ENCODE peak calls at places on chromosomes 4 and X, in five cellular contexts. J is kidney, F is AG04450, H is H9, P is GM23338. O is an unnamed sample.

GRCh38 chr4:95472538-95472937 is 76.2 kb downstream of the UNC5C start:
- DNase-seq in H (no peak), P (no peak), F (no peak), J (no peak), O (no peak)

GRCh38 chr4:2257361-2258001 is 4.4 kb downstream of the MXD4 start:
- DNase-seq in F (no peak), P (no peak), H (no peak), J (peak; percentile 72), O (no peak)

GRCh38 chrX:47380268-47380667 is 9.9 kb downstream of the ZNF157 start:
- DNase-seq in J (no peak), H (no peak), F (no peak), P (no peak), O (no peak)

GRCh38 chrX:24988314-24988713 is 27.5 kb downstream of the ARX start:
- DNase-seq in F (no peak), H (no peak), J (no peak), P (no peak), O (no peak)

GRCh38 chr4:163380703-163381102 is 37.0 kb downstream of the NPY5R start:
- DNase-seq in P (no peak), H (no peak), J (no peak), F (no peak), O (no peak)

GRCh38 chr4:24637173-24637572 is 52.8 kb upstream of the DHX15 start:
- DNase-seq in H (no peak), J (no peak), P (no peak), F (no peak), O (no peak)

GRCh38 chr4:128558896-128559669 is 250.4 kb upstream of the JADE1 start:
- DNase-seq in P (no peak), F (no peak), H (no peak), J (no peak), O (peak; percentile 26)

GRCh38 chrX:150060406-150060805 is 122.1 kb upstream of the EOLA2 start:
- DNase-seq in H (no peak), P (no peak), F (no peak), J (no peak), O (peak; percentile 64)

GRCh38 chr4:8218371-8219050 is 19.4 kb downstream of the SH3TC1 start:
- DNase-seq in J (peak; percentile 73), F (no peak), H (no peak), P (no peak), O (no peak)

GRCh38 chrX:1657367-1658082 is 42.7 kb downstream of the ASMT start:
- DNase-seq in F (no peak), H (no peak), P (no peak), J (no peak), O (peak; percentile 8)

GRCh38 chr4:53863731-53864130 is 200.7 kb downstream of the CHIC2 start:
- DNase-seq in J (no peak), P (no peak), F (no peak), H (no peak), O (no peak)

GRCh38 chrX:153812220-153812619 is 17.8 kb downstream of the SSR4 start:
- DNase-seq in P (no peak), J (no peak), H (no peak), F (no peak), O (no peak)

GRCh38 chr4:55378617-55379467 is 16.9 kb upstream of the TMEM165 start:
- DNase-seq in H (no peak), J (no peak), P (no peak), F (no peak), O (peak; percentile 81)

GRCh38 chr4:108118505-108118904 is 50.2 kb downstream of the LEF1 start:
- DNase-seq in F (no peak), H (no peak), J (no peak), P (no peak), O (no peak)

GRCh38 chr4:2348786-2349185 is 69.7 kb downstream of the ZFYVE28 start:
- DNase-seq in F (no peak), P (no peak), J (no peak), H (no peak), O (no peak)

GRCh38 chr4:147056951-147057630 is 111.4 kb upstream of the TTC29 start:
- DNase-seq in P (no peak), H (no peak), F (no peak), J (no peak), O (peak; percentile 24)

GRCh38 chr4:72558655-72559054 is 10.4 kb downstream of the ADAMTS3 start:
- DNase-seq in P (no peak), H (no peak), F (no peak), J (no peak), O (no peak)

GRCh38 chr4:92305148-92305877 is 1.5 kb downstream of the GRID2 start:
- DNase-seq in J (peak; percentile 78), F (no peak), H (peak; percentile 96), P (peak; percentile 95), O (no peak)

GRCh38 chr4:30719363-30720020 is 677 bp upstream of the PCDH7 start:
- DNase-seq in H (peak; percentile 69), P (peak; percentile 83), F (no peak), J (peak; percentile 80), O (peak; percentile 29)

GRCh38 chr4:122758033-122758432 is 25.5 kb downstream of the BBS12 start:
- DNase-seq in F (no peak), P (peak; percentile 75), J (no peak), H (no peak), O (peak; percentile 51)

GRCh38 chr4:145843148-145843547 is 95.5 kb downstream of the ZNF827 start:
- DNase-seq in F (peak; percentile 36), P (no peak), H (no peak), J (no peak), O (peak; percentile 79)

GRCh38 chr4:24849662-24850280 is 54.4 kb downstream of the SOD3 start:
- DNase-seq in P (no peak), F (no peak), J (no peak), H (no peak), O (peak; percentile 30)

GRCh38 chrX:124719060-124719459 is 372.7 kb downstream of the SH2D1A start:
- DNase-seq in H (no peak), F (no peak), P (no peak), J (no peak), O (no peak)

GRCh38 chr4:74675673-74676279 is 118.5 kb downstream of the BTC start:
- DNase-seq in J (no peak), F (peak; percentile 38), H (no peak), P (peak; percentile 72), O (peak; percentile 65)

GRCh38 chrX:113929004-113929403 is 654.9 kb upstream of the HTR2C start:
- DNase-seq in J (no peak), F (no peak), H (peak; percentile 89), P (peak; percentile 83), O (no peak)

GRCh38 chr4:106369456-106370060 is 980 bp upstream of the GIMD1 start:
- DNase-seq in J (no peak), F (peak; percentile 61), P (peak; percentile 83), H (peak; percentile 38), O (peak; percentile 69)

GRCh38 chrX:116318672-116319071 is 117.7 kb upstream of the SLC6A14 start:
- DNase-seq in P (no peak), F (no peak), H (no peak), J (no peak), O (no peak)

GRCh38 chr4:75736862-75737261 is 12.5 kb downstream of the USO1 start:
- DNase-seq in F (no peak), P (no peak), H (no peak), J (no peak), O (no peak)

GRCh38 chr4:126451237-126451885 is 1136.6 kb downstream of the FAT4 start:
- DNase-seq in J (no peak), F (peak; percentile 20), H (no peak), P (no peak), O (peak; percentile 55)

GRCh38 chrX:151488677-151489076 is 74.8 kb upstream of the PASD1 start:
- DNase-seq in J (no peak), H (peak; percentile 39), F (no peak), P (peak; percentile 43), O (no peak)
- TF ChIP-seq CTCF in J (no peak), H (peak; percentile 59), F (no peak), P (peak; percentile 52), O (no peak)

DNA sequence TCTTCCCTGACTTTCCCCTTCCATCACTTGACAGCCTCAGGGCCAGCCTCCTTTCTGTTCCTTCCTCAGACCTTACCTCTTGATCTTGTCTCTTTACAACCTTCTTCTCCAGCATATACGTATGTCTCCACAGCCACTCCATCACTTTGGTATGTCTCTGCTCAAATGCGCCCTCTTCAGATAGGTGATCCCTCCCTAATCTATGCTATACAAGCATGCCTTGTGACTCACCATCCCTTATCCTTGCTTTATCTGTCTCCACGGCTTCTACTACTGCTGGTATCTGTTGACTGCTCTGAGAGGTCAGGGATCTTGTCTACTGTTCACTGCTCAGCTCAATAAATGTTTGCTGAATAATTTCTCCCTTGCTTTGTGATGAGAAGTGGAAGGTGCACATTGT is 9.0 kb downstream of the ARAP2 start:
- DNase-seq in J (no peak), H (peak; percentile 53), F (no peak), P (peak; percentile 52), O (no peak)
- TF ChIP-seq CTCF in J (no peak), H (peak; percentile 48), F (no peak), P (peak; percentile 28), O (no peak)

DNA sequence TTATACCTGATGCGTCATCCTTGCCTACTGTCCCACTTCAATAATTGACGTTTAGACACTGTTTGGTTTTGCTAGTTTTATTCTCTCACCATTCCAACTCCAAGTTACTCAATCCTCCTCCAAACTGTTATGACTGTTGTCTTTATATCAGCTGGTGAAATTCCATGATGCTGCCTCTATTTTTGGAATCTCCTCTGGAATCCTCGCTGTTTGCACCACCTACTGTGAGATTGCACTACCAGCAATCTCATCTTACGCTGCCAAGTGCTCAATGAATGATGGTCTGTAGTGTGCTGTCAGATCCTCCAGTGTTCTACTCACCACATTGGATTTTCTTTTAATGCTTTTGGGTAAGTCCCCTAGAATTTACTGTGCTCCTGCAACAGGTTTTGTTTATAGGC is 13.2 kb upstream of the PCDH18 start:
- DNase-seq in F (peak; percentile 85), P (peak; percentile 40), H (no peak), J (no peak), O (peak; percentile 69)
- TF ChIP-seq CTCF in F (peak; percentile 33), P (no peak), H (no peak), J (no peak), O (no peak)

DNA sequence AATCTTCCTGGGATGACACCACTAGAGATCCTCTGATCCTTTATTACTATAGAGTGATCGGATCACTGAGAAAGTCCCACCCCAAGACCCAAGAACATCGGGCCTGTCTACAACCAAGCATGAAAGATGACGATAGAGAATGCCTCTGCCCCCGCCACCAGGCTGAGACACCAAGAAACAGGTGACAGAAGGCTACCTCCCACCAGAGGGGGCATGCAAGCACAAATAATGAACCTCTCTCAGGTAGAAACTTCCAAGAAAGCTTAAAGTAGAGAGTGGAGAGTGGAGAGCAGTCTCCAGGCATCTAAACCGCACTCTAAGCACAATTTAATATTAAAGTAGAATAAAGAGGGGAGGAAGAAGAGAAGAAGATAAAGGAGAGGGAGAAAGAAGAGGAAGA is 402.6 kb downstream of the INPP4B start:
- DNase-seq in J (no peak), H (peak; percentile 41), P (peak; percentile 33), F (no peak), O (no peak)
- TF ChIP-seq CTCF in J (no peak), H (peak; percentile 43), P (peak; percentile 43), F (no peak), O (no peak)

DNA sequence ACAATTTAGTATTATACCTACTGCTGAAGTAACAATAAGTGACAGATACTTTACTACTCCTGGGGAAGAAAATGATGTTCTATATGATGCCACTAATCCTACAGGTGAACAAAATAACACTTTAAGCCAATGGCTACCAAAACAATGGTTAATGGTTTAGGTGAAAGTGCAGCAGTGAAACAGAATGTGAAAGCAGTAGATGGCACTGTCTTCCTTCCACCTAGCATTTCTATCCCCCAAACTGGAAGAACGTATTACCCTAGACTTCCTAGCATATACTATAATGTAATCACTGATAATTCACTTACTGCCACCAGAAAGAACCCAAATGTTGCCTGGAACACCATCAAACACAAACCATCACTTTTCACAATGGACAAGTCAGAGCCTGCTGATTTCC is 18.9 kb upstream of the CABS1 start:
- DNase-seq in F (no peak), J (no peak), P (peak; percentile 10), H (no peak), O (no peak)
- TF ChIP-seq CTCF in F (no peak), J (no peak), P (peak; percentile 31), H (peak; percentile 42), O (no peak)

O was measured in HFFc6.